ENCODE peak calls at places on chromosomes 6 and 20, in nine cellular contexts. One of them, this sample, is unnamed.

GRCh38 chr6:41428402-41428994 is 93.1 kb downstream of the NCR2 start:
- DNase-seq in PC-3: no peak
- DNase-seq in endothelial cell of umbilical vein: peak; percentile 22
- DNase-seq in hepatocyte: peak; percentile 56
- DNase-seq in pancreas: no peak
- DNase-seq in HCT116: no peak
- DNase-seq in H9: no peak
- DNase-seq in CD8-positive, alpha-beta T cell: no peak
- DNase-seq in GM23248: peak; percentile 42
- DNase-seq in this sample: no peak

GRCh38 chr6:2534406-2535139 is 216.1 kb downstream of the MYLK4 start:
- DNase-seq in H9: no peak
- DNase-seq in CD8-positive, alpha-beta T cell: no peak
- DNase-seq in hepatocyte: no peak
- DNase-seq in endothelial cell of umbilical vein: peak; percentile 38
- DNase-seq in PC-3: no peak
- DNase-seq in GM23248: no peak
- DNase-seq in pancreas: no peak
- DNase-seq in HCT116: no peak
- DNase-seq in this sample: no peak

GRCh38 chr6:54916858-54917257 is 70.3 kb downstream of the FAM83B start:
- DNase-seq in CD8-positive, alpha-beta T cell: no peak
- DNase-seq in pancreas: no peak
- DNase-seq in PC-3: peak; percentile 98
- DNase-seq in HCT116: peak; percentile 58
- DNase-seq in GM23248: peak; percentile 36
- DNase-seq in endothelial cell of umbilical vein: no peak
- DNase-seq in hepatocyte: peak; percentile 9
- DNase-seq in H9: no peak
- DNase-seq in this sample: peak; percentile 69

GRCh38 chr6:31008165-31008564 is 2.1 kb upstream of the MUC22 start:
- DNase-seq in H9: no peak
- DNase-seq in pancreas: no peak
- DNase-seq in HCT116: no peak
- DNase-seq in CD8-positive, alpha-beta T cell: no peak
- DNase-seq in hepatocyte: no peak
- DNase-seq in PC-3: no peak
- DNase-seq in GM23248: no peak
- DNase-seq in endothelial cell of umbilical vein: no peak
- DNase-seq in this sample: no peak

GRCh38 chr6:3722211-3722621 is 29.3 kb downstream of the PXDC1 start:
- DNase-seq in HCT116: no peak
- DNase-seq in CD8-positive, alpha-beta T cell: no peak
- DNase-seq in PC-3: no peak
- DNase-seq in hepatocyte: no peak
- DNase-seq in endothelial cell of umbilical vein: no peak
- DNase-seq in pancreas: no peak
- DNase-seq in GM23248: peak; percentile 46
- DNase-seq in H9: no peak
- DNase-seq in this sample: no peak

GRCh38 chr20:57627339-57627738 is 7.1 kb upstream of the ZBP1 start:
- DNase-seq in HCT116: no peak
- DNase-seq in CD8-positive, alpha-beta T cell: no peak
- DNase-seq in hepatocyte: no peak
- DNase-seq in PC-3: no peak
- DNase-seq in GM23248: no peak
- DNase-seq in pancreas: no peak
- DNase-seq in endothelial cell of umbilical vein: no peak
- DNase-seq in H9: no peak
- DNase-seq in this sample: no peak

GRCh38 chr6:111987295-111987694 is 66.6 kb upstream of the CCN6 start:
- DNase-seq in GM23248: no peak
- DNase-seq in endothelial cell of umbilical vein: peak; percentile 51
- DNase-seq in pancreas: no peak
- DNase-seq in HCT116: no peak
- DNase-seq in CD8-positive, alpha-beta T cell: no peak
- DNase-seq in H9: no peak
- DNase-seq in PC-3: no peak
- DNase-seq in hepatocyte: no peak
- DNase-seq in this sample: no peak

GRCh38 chr6:125844989-125845388 is 54.2 kb downstream of the NCOA7 start:
- DNase-seq in CD8-positive, alpha-beta T cell: no peak
- DNase-seq in H9: no peak
- DNase-seq in HCT116: no peak
- DNase-seq in GM23248: no peak
- DNase-seq in pancreas: no peak
- DNase-seq in endothelial cell of umbilical vein: peak; percentile 50
- DNase-seq in hepatocyte: no peak
- DNase-seq in PC-3: no peak
- DNase-seq in this sample: no peak

GRCh38 chr6:157443066-157443800 is 62.2 kb downstream of the ZDHHC14 start:
- DNase-seq in endothelial cell of umbilical vein: no peak
- DNase-seq in hepatocyte: no peak
- DNase-seq in H9: no peak
- DNase-seq in HCT116: no peak
- DNase-seq in GM23248: peak; percentile 67
- DNase-seq in CD8-positive, alpha-beta T cell: no peak
- DNase-seq in pancreas: no peak
- DNase-seq in PC-3: peak; percentile 21
- DNase-seq in this sample: no peak

GRCh38 chr6:138956244-138956924 is 31.7 kb downstream of the REPS1 start:
- DNase-seq in hepatocyte: no peak
- DNase-seq in GM23248: no peak
- DNase-seq in CD8-positive, alpha-beta T cell: no peak
- DNase-seq in PC-3: no peak
- DNase-seq in endothelial cell of umbilical vein: no peak
- DNase-seq in H9: no peak
- DNase-seq in HCT116: no peak
- DNase-seq in pancreas: no peak
- DNase-seq in this sample: no peak

GRCh38 chr6:106886922-106887797 is 87.4 kb downstream of the CD24 start:
- DNase-seq in endothelial cell of umbilical vein: no peak
- DNase-seq in H9: no peak
- DNase-seq in GM23248: no peak
- DNase-seq in pancreas: no peak
- DNase-seq in hepatocyte: peak; percentile 28
- DNase-seq in CD8-positive, alpha-beta T cell: no peak
- DNase-seq in HCT116: no peak
- DNase-seq in PC-3: peak; percentile 35
- DNase-seq in this sample: no peak

GRCh38 chr6:26056583-26057350 is 30.5 kb upstream of the HFE start:
- DNase-seq in CD8-positive, alpha-beta T cell: no peak
- DNase-seq in HCT116: no peak
- DNase-seq in hepatocyte: peak; percentile 37
- DNase-seq in pancreas: no peak
- DNase-seq in GM23248: peak; percentile 48
- DNase-seq in endothelial cell of umbilical vein: peak; percentile 68
- DNase-seq in PC-3: peak; percentile 48
- DNase-seq in H9: no peak
- DNase-seq in this sample: peak; percentile 63

GRCh38 chr6:319177-320131 is 27.2 kb downstream of the DUSP22 start:
- DNase-seq in HCT116: no peak
- DNase-seq in CD8-positive, alpha-beta T cell: no peak
- DNase-seq in GM23248: no peak
- DNase-seq in pancreas: no peak
- DNase-seq in endothelial cell of umbilical vein: no peak
- DNase-seq in PC-3: no peak
- DNase-seq in H9: no peak
- DNase-seq in hepatocyte: no peak
- DNase-seq in this sample: no peak

GRCh38 chr20:33702861-33703260 is 16.7 kb upstream of the E2F1 start:
- DNase-seq in pancreas: no peak
- DNase-seq in endothelial cell of umbilical vein: no peak
- DNase-seq in GM23248: no peak
- DNase-seq in hepatocyte: no peak
- DNase-seq in PC-3: no peak
- DNase-seq in HCT116: no peak
- DNase-seq in CD8-positive, alpha-beta T cell: no peak
- DNase-seq in H9: no peak
- DNase-seq in this sample: no peak

GRCh38 chr6:28002181-28002580 is 45.1 kb downstream of the OR2B6 start:
- DNase-seq in GM23248: no peak
- DNase-seq in H9: no peak
- DNase-seq in CD8-positive, alpha-beta T cell: no peak
- DNase-seq in HCT116: no peak
- DNase-seq in hepatocyte: no peak
- DNase-seq in endothelial cell of umbilical vein: no peak
- DNase-seq in PC-3: peak; percentile 49
- DNase-seq in pancreas: no peak
- DNase-seq in this sample: no peak

GRCh38 chr6:137160763-137161162 is 12.7 kb downstream of the IL22RA2 start:
- DNase-seq in CD8-positive, alpha-beta T cell: no peak
- DNase-seq in hepatocyte: no peak
- DNase-seq in PC-3: peak; percentile 19
- DNase-seq in endothelial cell of umbilical vein: no peak
- DNase-seq in HCT116: no peak
- DNase-seq in H9: no peak
- DNase-seq in GM23248: peak; percentile 36
- DNase-seq in pancreas: no peak
- DNase-seq in this sample: no peak

GRCh38 chr6:137157601-137158000 is 15.8 kb downstream of the IL22RA2 start:
- DNase-seq in HCT116: no peak
- DNase-seq in pancreas: no peak
- DNase-seq in CD8-positive, alpha-beta T cell: no peak
- DNase-seq in hepatocyte: peak; percentile 48
- DNase-seq in H9: no peak
- DNase-seq in endothelial cell of umbilical vein: peak; percentile 45
- DNase-seq in PC-3: no peak
- DNase-seq in GM23248: no peak
- DNase-seq in this sample: no peak

GRCh38 chr6:137159912-137160311 is 13.5 kb downstream of the IL22RA2 start:
- DNase-seq in CD8-positive, alpha-beta T cell: no peak
- DNase-seq in PC-3: no peak
- DNase-seq in GM23248: no peak
- DNase-seq in HCT116: no peak
- DNase-seq in endothelial cell of umbilical vein: no peak
- DNase-seq in hepatocyte: no peak
- DNase-seq in pancreas: no peak
- DNase-seq in H9: no peak
- DNase-seq in this sample: no peak

GRCh38 chr6:137156650-137157049 is 16.8 kb downstream of the IL22RA2 start:
- DNase-seq in HCT116: no peak
- DNase-seq in pancreas: no peak
- DNase-seq in GM23248: no peak
- DNase-seq in hepatocyte: no peak
- DNase-seq in CD8-positive, alpha-beta T cell: no peak
- DNase-seq in PC-3: no peak
- DNase-seq in H9: no peak
- DNase-seq in endothelial cell of umbilical vein: no peak
- DNase-seq in this sample: no peak

GRCh38 chr6:137155830-137156229 is 17.6 kb downstream of the IL22RA2 start:
- DNase-seq in hepatocyte: no peak
- DNase-seq in H9: no peak
- DNase-seq in PC-3: peak; percentile 44
- DNase-seq in GM23248: peak; percentile 64
- DNase-seq in HCT116: no peak
- DNase-seq in endothelial cell of umbilical vein: no peak
- DNase-seq in CD8-positive, alpha-beta T cell: peak; percentile 21
- DNase-seq in pancreas: no peak
- DNase-seq in this sample: peak; percentile 63
- H3K9me3 ChIP-seq in hepatocyte: no peaks in the 10 kb centered on the region
- H3K9me3 ChIP-seq in H9: peaks cover 6% of the 10 kb centered on the region
- H3K9me3 ChIP-seq in PC-3: no peaks in the 10 kb centered on the region
- H3K9me3 ChIP-seq in GM23248: no peaks in the 10 kb centered on the region
- H3K9me3 ChIP-seq in HCT116: no peaks in the 10 kb centered on the region
- H3K9me3 ChIP-seq in endothelial cell of umbilical vein: no peaks in the 10 kb centered on the region
- H3K9me3 ChIP-seq in CD8-positive, alpha-beta T cell: no peaks in the 10 kb centered on the region
- H3K9me3 ChIP-seq in pancreas: no peaks in the 10 kb centered on the region
- H3K9me3 ChIP-seq in this sample: no peaks in the 10 kb centered on the region

GRCh38 chr6:155147958-155148663 is 115.7 kb upstream of the CLDN20 start:
- DNase-seq in GM23248: no peak
- DNase-seq in CD8-positive, alpha-beta T cell: no peak
- DNase-seq in endothelial cell of umbilical vein: no peak
- DNase-seq in pancreas: no peak
- DNase-seq in hepatocyte: no peak
- DNase-seq in PC-3: peak; percentile 84
- DNase-seq in HCT116: no peak
- DNase-seq in H9: no peak
- DNase-seq in this sample: no peak
- H3K27ac ChIP-seq in GM23248: no peak overlapping the region
- H3K27ac ChIP-seq in CD8-positive, alpha-beta T cell: no peak overlapping the region
- H3K27ac ChIP-seq in endothelial cell of umbilical vein: no peak overlapping the region
- H3K27ac ChIP-seq in pancreas: no peak overlapping the region
- H3K27ac ChIP-seq in hepatocyte: no peak overlapping the region
- H3K27ac ChIP-seq in PC-3: peak overlapping the region; percentile 27
- H3K27ac ChIP-seq in HCT116: no peak overlapping the region
- H3K27ac ChIP-seq in H9: no peak overlapping the region
- H3K27ac ChIP-seq in this sample: no peak overlapping the region

GRCh38 chr6:143110996-143111395 is 50.3 kb downstream of the AIG1 start:
- DNase-seq in endothelial cell of umbilical vein: no peak
- DNase-seq in H9: no peak
- DNase-seq in CD8-positive, alpha-beta T cell: no peak
- DNase-seq in PC-3: no peak
- DNase-seq in HCT116: no peak
- DNase-seq in GM23248: peak; percentile 62
- DNase-seq in pancreas: no peak
- DNase-seq in hepatocyte: no peak
- DNase-seq in this sample: no peak

GRCh38 chr6:143103916-143104315 is 43.2 kb downstream of the AIG1 start:
- DNase-seq in endothelial cell of umbilical vein: no peak
- DNase-seq in CD8-positive, alpha-beta T cell: no peak
- DNase-seq in PC-3: no peak
- DNase-seq in H9: no peak
- DNase-seq in GM23248: no peak
- DNase-seq in HCT116: no peak
- DNase-seq in pancreas: no peak
- DNase-seq in hepatocyte: no peak
- DNase-seq in this sample: no peak

GRCh38 chr6:143110572-143110971 is 49.9 kb downstream of the AIG1 start:
- DNase-seq in PC-3: no peak
- DNase-seq in HCT116: no peak
- DNase-seq in pancreas: no peak
- DNase-seq in H9: no peak
- DNase-seq in endothelial cell of umbilical vein: no peak
- DNase-seq in hepatocyte: no peak
- DNase-seq in CD8-positive, alpha-beta T cell: no peak
- DNase-seq in GM23248: peak; percentile 68
- DNase-seq in this sample: no peak

GRCh38 chr6:143108278-143108677 is 47.6 kb downstream of the AIG1 start:
- DNase-seq in endothelial cell of umbilical vein: no peak
- DNase-seq in HCT116: no peak
- DNase-seq in PC-3: no peak
- DNase-seq in pancreas: no peak
- DNase-seq in H9: no peak
- DNase-seq in hepatocyte: no peak
- DNase-seq in GM23248: peak; percentile 16
- DNase-seq in CD8-positive, alpha-beta T cell: no peak
- DNase-seq in this sample: no peak

GRCh38 chr6:143107440-143107839 is 46.8 kb downstream of the AIG1 start:
- DNase-seq in HCT116: no peak
- DNase-seq in endothelial cell of umbilical vein: no peak
- DNase-seq in GM23248: no peak
- DNase-seq in CD8-positive, alpha-beta T cell: no peak
- DNase-seq in PC-3: no peak
- DNase-seq in pancreas: no peak
- DNase-seq in hepatocyte: peak; percentile 20
- DNase-seq in H9: no peak
- DNase-seq in this sample: peak; percentile 51
- H3K9me3 ChIP-seq in HCT116: no peaks in the 10 kb centered on the region
- H3K9me3 ChIP-seq in endothelial cell of umbilical vein: no peaks in the 10 kb centered on the region
- H3K9me3 ChIP-seq in GM23248: no peaks in the 10 kb centered on the region
- H3K9me3 ChIP-seq in CD8-positive, alpha-beta T cell: no peaks in the 10 kb centered on the region
- H3K9me3 ChIP-seq in PC-3: no peaks in the 10 kb centered on the region
- H3K9me3 ChIP-seq in pancreas: no peaks in the 10 kb centered on the region
- H3K9me3 ChIP-seq in hepatocyte: no peaks in the 10 kb centered on the region
- H3K9me3 ChIP-seq in H9: no peaks in the 10 kb centered on the region
- H3K9me3 ChIP-seq in this sample: no peaks in the 10 kb centered on the region

GRCh38 chr6:167855825-167856425 is 29.2 kb downstream of the AFDN start:
- DNase-seq in hepatocyte: peak; percentile 59
- DNase-seq in CD8-positive, alpha-beta T cell: no peak
- DNase-seq in H9: no peak
- DNase-seq in pancreas: no peak
- DNase-seq in PC-3: peak; percentile 88
- DNase-seq in GM23248: peak; percentile 96
- DNase-seq in HCT116: peak; percentile 19
- DNase-seq in endothelial cell of umbilical vein: peak; percentile 42
- DNase-seq in this sample: no peak
- H3K27ac ChIP-seq in hepatocyte: peak overlapping the region; percentile 83
- H3K27ac ChIP-seq in CD8-positive, alpha-beta T cell: no peak overlapping the region
- H3K27ac ChIP-seq in H9: peak overlapping the region; percentile 33
- H3K27ac ChIP-seq in pancreas: no peak overlapping the region
- H3K27ac ChIP-seq in PC-3: peak overlapping the region; percentile 83
- H3K27ac ChIP-seq in GM23248: peak overlapping the region; percentile 89
- H3K27ac ChIP-seq in HCT116: no peak overlapping the region
- H3K27ac ChIP-seq in endothelial cell of umbilical vein: peak overlapping the region; percentile 52
- H3K27ac ChIP-seq in this sample: no peak overlapping the region